ENCODE peak calls at places on chromosomes 5 and 9, in four cellular contexts. One of them, this sample, is unnamed.

GRCh38 chr9:114285166-114285867 is 37.6 kb upstream of the ORM1 start:
- DNase-seq in cardiac muscle cell: no peak
- DNase-seq in AG04450: peak; percentile 78
- DNase-seq in psoas muscle: peak; percentile 14
- DNase-seq in this sample: no peak

GRCh38 chr9:87212563-87213154 is 265.4 kb upstream of the GAS1 start:
- DNase-seq in psoas muscle: no peak
- DNase-seq in cardiac muscle cell: no peak
- DNase-seq in AG04450: no peak
- DNase-seq in this sample: no peak

GRCh38 chr5:83760579-83760978 is 39.9 kb upstream of the HAPLN1 start:
- DNase-seq in psoas muscle: no peak
- DNase-seq in cardiac muscle cell: no peak
- DNase-seq in AG04450: no peak
- DNase-seq in this sample: no peak

GRCh38 chr9:97551308-97551707 is 49.8 kb downstream of the TMOD1 start:
- DNase-seq in AG04450: no peak
- DNase-seq in psoas muscle: no peak
- DNase-seq in cardiac muscle cell: no peak
- DNase-seq in this sample: no peak

GRCh38 chr5:37831821-37832524 is 7.9 kb downstream of the GDNF start:
- DNase-seq in AG04450: peak; percentile 59
- DNase-seq in cardiac muscle cell: no peak
- DNase-seq in psoas muscle: no peak
- DNase-seq in this sample: no peak

GRCh38 chr5:122195784-122196394 is 66.5 kb downstream of the ZNF474 start:
- DNase-seq in AG04450: peak; percentile 32
- DNase-seq in cardiac muscle cell: peak; percentile 63
- DNase-seq in psoas muscle: no peak
- DNase-seq in this sample: no peak

GRCh38 chr5:18281947-18282557 is 647.8 kb downstream of the TAF11L14 start:
- DNase-seq in cardiac muscle cell: peak; percentile 30
- DNase-seq in AG04450: peak; percentile 33
- DNase-seq in psoas muscle: no peak
- DNase-seq in this sample: peak; percentile 28

GRCh38 chr5:75034137-75034739 is 18.1 kb downstream of the GCNT4 start:
- DNase-seq in AG04450: no peak
- DNase-seq in psoas muscle: no peak
- DNase-seq in cardiac muscle cell: no peak
- DNase-seq in this sample: no peak

GRCh38 chr5:144028058-144028457 is 142.4 kb downstream of the YIPF5 start:
- DNase-seq in psoas muscle: no peak
- DNase-seq in cardiac muscle cell: no peak
- DNase-seq in AG04450: no peak
- DNase-seq in this sample: no peak

GRCh38 chr9:69645488-69645887 is 26.7 kb downstream of the APBA1 start:
- DNase-seq in psoas muscle: no peak
- DNase-seq in cardiac muscle cell: no peak
- DNase-seq in AG04450: no peak
- DNase-seq in this sample: peak; percentile 34

GRCh38 chr5:89471556-89471955 is 588.6 kb upstream of the MEF2C start:
- DNase-seq in AG04450: no peak
- DNase-seq in psoas muscle: no peak
- DNase-seq in cardiac muscle cell: no peak
- DNase-seq in this sample: no peak

GRCh38 chr9:87543251-87543650 is 45.6 kb downstream of the DAPK1 start:
- DNase-seq in cardiac muscle cell: no peak
- DNase-seq in psoas muscle: no peak
- DNase-seq in AG04450: no peak
- DNase-seq in this sample: no peak

GRCh38 chr9:131823701-131824146 is 83.8 kb upstream of the RAPGEF1 start:
- DNase-seq in psoas muscle: no peak
- DNase-seq in cardiac muscle cell: no peak
- DNase-seq in AG04450: no peak
- DNase-seq in this sample: no peak

GRCh38 chr5:115100556-115100955 is 69.2 kb downstream of the TRIM36 start:
- DNase-seq in AG04450: no peak
- DNase-seq in cardiac muscle cell: no peak
- DNase-seq in psoas muscle: no peak
- DNase-seq in this sample: no peak

GRCh38 chr5:81639556-81639955 is 111.3 kb downstream of the SSBP2 start:
- DNase-seq in psoas muscle: no peak
- DNase-seq in cardiac muscle cell: no peak
- DNase-seq in AG04450: no peak
- DNase-seq in this sample: no peak

GRCh38 chr9:27436234-27436633 is 87.9 kb upstream of the IFNK start:
- DNase-seq in AG04450: no peak
- DNase-seq in cardiac muscle cell: no peak
- DNase-seq in psoas muscle: no peak
- DNase-seq in this sample: no peak

GRCh38 chr9:17695482-17695881 is 116.6 kb downstream of the SH3GL2 start:
- DNase-seq in AG04450: no peak
- DNase-seq in cardiac muscle cell: no peak
- DNase-seq in psoas muscle: no peak
- DNase-seq in this sample: no peak

DNA sequence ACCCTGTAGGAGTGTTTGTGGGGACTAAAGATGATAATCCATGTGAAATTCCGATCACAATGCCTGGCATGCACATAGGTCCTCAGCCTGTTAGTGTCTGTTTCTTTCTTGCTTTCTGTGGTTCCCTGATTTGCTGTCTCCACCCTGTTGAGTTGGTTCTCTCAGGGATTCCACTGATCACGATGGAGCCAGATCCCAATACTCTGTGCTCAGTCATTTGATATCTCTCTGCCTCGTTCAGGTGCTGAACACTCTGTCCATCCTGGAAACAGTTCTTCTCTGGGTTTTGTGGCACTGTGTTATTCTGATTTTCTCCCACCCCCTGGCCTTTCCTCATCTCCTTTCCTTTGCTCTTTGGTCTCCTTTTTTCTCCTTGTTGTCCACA is 60.8 kb downstream of the ARHGAP26 start:
- DNase-seq in cardiac muscle cell: no peak
- DNase-seq in AG04450: no peak
- DNase-seq in psoas muscle: no peak
- DNase-seq in this sample: no peak
- H3K27ac ChIP-seq in cardiac muscle cell: no peak overlapping the region
- H3K27ac ChIP-seq in AG04450: peak overlapping the region; percentile 40
- H3K27ac ChIP-seq in psoas muscle: no peak overlapping the region
- H3K27ac ChIP-seq in this sample: no peak overlapping the region

GRCh38 chr9:130195638-130196037 is 23.4 kb downstream of the NCS1 start:
- DNase-seq in AG04450: no peak
- DNase-seq in cardiac muscle cell: no peak
- DNase-seq in psoas muscle: no peak
- DNase-seq in this sample: no peak

GRCh38 chr9:130192600-130192999 is 20.4 kb downstream of the NCS1 start:
- DNase-seq in AG04450: no peak
- DNase-seq in psoas muscle: no peak
- DNase-seq in cardiac muscle cell: no peak
- DNase-seq in this sample: no peak

GRCh38 chr9:130193531-130194405 is 21.6 kb downstream of the NCS1 start:
- DNase-seq in AG04450: no peak
- DNase-seq in cardiac muscle cell: no peak
- DNase-seq in psoas muscle: no peak
- DNase-seq in this sample: peak; percentile 49

GRCh38 chr9:130193119-130193518 is 20.9 kb downstream of the NCS1 start:
- DNase-seq in cardiac muscle cell: no peak
- DNase-seq in psoas muscle: no peak
- DNase-seq in AG04450: no peak
- DNase-seq in this sample: no peak

DNA sequence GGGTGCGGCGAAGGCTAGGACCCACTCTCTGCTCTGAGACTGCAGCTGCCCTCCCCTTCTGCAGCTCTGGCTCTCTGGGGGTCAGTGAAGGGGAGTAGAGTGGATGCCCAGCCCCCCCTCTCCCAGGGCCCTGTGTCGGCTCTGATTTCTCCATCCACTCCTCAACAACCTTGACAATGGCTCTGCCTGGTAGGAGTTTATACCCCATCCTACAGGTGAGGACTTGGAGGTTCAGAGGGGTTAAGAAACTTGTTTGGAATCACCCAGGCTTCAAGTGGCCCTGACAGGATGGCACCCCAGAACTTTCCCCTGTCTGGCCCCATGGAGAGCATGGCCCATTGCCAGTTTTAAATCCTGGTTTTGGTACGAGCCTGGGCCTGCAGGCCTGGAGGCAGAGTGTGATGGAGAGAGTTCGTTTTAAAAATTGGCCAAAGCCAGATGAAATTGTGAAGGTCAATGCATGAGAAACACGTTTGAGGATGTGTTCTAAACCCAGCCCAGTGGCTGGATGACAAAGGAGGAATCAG is 22.3 kb downstream of the NCS1 start:
- DNase-seq in psoas muscle: no peak
- DNase-seq in AG04450: no peak
- DNase-seq in cardiac muscle cell: no peak
- DNase-seq in this sample: no peak
- H3K27ac ChIP-seq in psoas muscle: no peak overlapping the region
- H3K27ac ChIP-seq in AG04450: no peak overlapping the region
- H3K27ac ChIP-seq in cardiac muscle cell: peak overlapping the region; percentile 89
- H3K27ac ChIP-seq in this sample: no peak overlapping the region

DNA sequence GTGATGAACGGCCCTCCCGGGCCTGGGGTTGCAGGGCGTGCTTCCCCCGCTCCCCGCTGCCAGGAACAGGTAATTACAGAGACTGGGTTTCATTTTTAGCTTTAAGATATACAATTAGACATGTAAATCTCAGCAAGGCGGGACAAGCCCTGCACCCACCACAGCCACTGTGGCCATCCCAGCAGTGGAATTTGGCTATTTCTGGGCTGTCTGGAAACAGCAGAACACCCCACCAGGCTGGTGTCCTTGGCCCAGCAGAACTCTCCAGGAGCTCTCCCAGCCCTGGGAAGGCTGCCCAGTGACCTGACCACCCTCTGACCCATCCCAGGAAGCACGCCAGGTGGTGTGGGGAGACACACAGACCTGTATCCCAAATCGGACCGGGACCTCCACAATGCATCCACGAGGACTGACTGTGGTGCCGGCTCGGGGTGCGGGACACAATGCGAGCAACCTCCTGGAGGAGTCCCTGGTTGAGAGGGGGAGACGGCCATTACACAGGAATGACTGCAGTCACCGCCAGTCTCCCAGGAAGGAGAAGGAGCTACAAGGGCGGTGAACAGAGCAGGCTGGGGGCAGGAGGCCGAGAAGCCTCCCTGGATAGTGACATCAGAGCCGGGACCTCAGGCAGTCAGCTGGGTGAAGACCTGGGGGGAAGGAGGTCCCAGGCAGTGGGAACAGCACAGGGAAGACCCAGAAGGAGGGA is 17.3 kb downstream of the EEIG1 start:
- DNase-seq in AG04450: no peak
- DNase-seq in cardiac muscle cell: no peak
- DNase-seq in psoas muscle: no peak
- DNase-seq in this sample: no peak
- H3K27ac ChIP-seq in AG04450: no peak overlapping the region
- H3K27ac ChIP-seq in cardiac muscle cell: peak overlapping the region; percentile 69
- H3K27ac ChIP-seq in psoas muscle: peak overlapping the region; percentile 14
- H3K27ac ChIP-seq in this sample: peak overlapping the region; percentile 87

GRCh38 chr9:127038531-127038930 is 83.9 kb downstream of the ANGPTL2 start:
- DNase-seq in AG04450: no peak
- DNase-seq in psoas muscle: no peak
- DNase-seq in cardiac muscle cell: no peak
- DNase-seq in this sample: no peak

GRCh38 chr9:127035423-127035822 is 87.0 kb downstream of the ANGPTL2 start:
- DNase-seq in cardiac muscle cell: no peak
- DNase-seq in psoas muscle: peak; percentile 63
- DNase-seq in AG04450: no peak
- DNase-seq in this sample: no peak

GRCh38 chr9:127034691-127035090 is 87.7 kb downstream of the ANGPTL2 start:
- DNase-seq in cardiac muscle cell: no peak
- DNase-seq in psoas muscle: no peak
- DNase-seq in AG04450: no peak
- DNase-seq in this sample: no peak

GRCh38 chr9:127035948-127036347 is 86.5 kb downstream of the ANGPTL2 start:
- DNase-seq in psoas muscle: peak; percentile 57
- DNase-seq in AG04450: no peak
- DNase-seq in cardiac muscle cell: no peak
- DNase-seq in this sample: peak; percentile 32

DNA sequence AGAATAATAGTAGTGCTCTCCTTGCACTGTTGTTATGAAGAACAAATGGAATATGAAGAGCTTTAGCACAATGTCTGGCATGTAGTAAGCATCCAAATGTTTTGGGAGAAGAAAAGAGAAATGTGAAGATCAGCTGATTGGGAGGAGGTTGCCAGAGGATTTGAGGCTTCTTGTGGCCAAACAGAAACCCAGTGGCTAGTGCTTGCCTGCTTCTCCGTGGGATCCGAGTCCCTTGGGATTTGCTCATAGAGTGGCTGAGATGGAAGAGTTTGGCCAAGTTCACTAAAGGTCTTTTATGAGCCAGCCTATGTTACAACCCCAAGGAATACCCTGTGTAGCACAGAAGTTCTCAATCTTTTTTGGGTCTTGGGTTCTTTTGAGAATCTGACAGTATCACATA is 86.0 kb downstream of the ANGPTL2 start:
- DNase-seq in AG04450: no peak
- DNase-seq in psoas muscle: no peak
- DNase-seq in cardiac muscle cell: no peak
- DNase-seq in this sample: no peak
- H3K27ac ChIP-seq in AG04450: no peak overlapping the region
- H3K27ac ChIP-seq in psoas muscle: peak overlapping the region; percentile 46
- H3K27ac ChIP-seq in cardiac muscle cell: no peak overlapping the region
- H3K27ac ChIP-seq in this sample: peak overlapping the region; percentile 3

GRCh38 chr9:136981588-136982231 is 1.1 kb upstream of the LCNL1 start:
- DNase-seq in cardiac muscle cell: peak; percentile 32
- DNase-seq in psoas muscle: no peak
- DNase-seq in AG04450: no peak
- DNase-seq in this sample: no peak
- H3K27ac ChIP-seq in cardiac muscle cell: peak overlapping the region; percentile 45
- H3K27ac ChIP-seq in psoas muscle: peak overlapping the region; percentile 41
- H3K27ac ChIP-seq in AG04450: no peak overlapping the region
- H3K27ac ChIP-seq in this sample: peak overlapping the region; percentile 84

GRCh38 chr9:137818286-137818685 is 59.3 kb upstream of the CACNA1B start:
- DNase-seq in psoas muscle: no peak
- DNase-seq in AG04450: no peak
- DNase-seq in cardiac muscle cell: no peak
- DNase-seq in this sample: no peak
- H3K27ac ChIP-seq in psoas muscle: no peak overlapping the region
- H3K27ac ChIP-seq in AG04450: no peak overlapping the region
- H3K27ac ChIP-seq in cardiac muscle cell: no peak overlapping the region
- H3K27ac ChIP-seq in this sample: no peak overlapping the region

This sample was measured in caudate nucleus.